ENCODE peak calls at places on chromosome 6, in nine cellular contexts. V, T, B, Q, A, N, H, S and E are unnamed samples.

GRCh38 chr6:107658920-107659879 is 164.9 kb downstream of the SCML4 start:
- DNase-seq in V (no peak), T (no peak), B (no peak), Q (no peak), A (no peak), N (no peak), H (no peak), S (no peak), E (peak)

GRCh38 chr6:106279179-106279578 is 46.4 kb downstream of the ATG5 start:
- DNase-seq in V (no peak), T (no peak), B (no peak), Q (no peak), A (no peak), N (no peak), H (no peak), S (no peak), E (no peak)

GRCh38 chr6:114581293-114581692 is 238.5 kb upstream of the HS3ST5 start:
- DNase-seq in V (no peak), T (no peak), B (no peak), Q (no peak), A (no peak), N (no peak), H (no peak), S (no peak), E (no peak)

GRCh38 chr6:14129572-14129971 is 12.0 kb downstream of the CD83 start:
- DNase-seq in V (no peak), T (peak), B (no peak), Q (peak), A (no peak), N (peak), H (peak), S (no peak), E (peak)

GRCh38 chr6:37137201-37137880 is 32.6 kb upstream of the PIM1 start:
- DNase-seq in V (peak), T (peak), B (peak), Q (peak), A (no peak), N (no peak), H (no peak), S (no peak), E (no peak)

GRCh38 chr6:34484899-34485298 is 19.0 kb downstream of the PACSIN1 start:
- DNase-seq in V (peak), T (peak), B (no peak), Q (peak), A (no peak), N (no peak), H (no peak), S (peak), E (peak)

GRCh38 chr6:47483516-47483852 is 5.9 kb downstream of the CD2AP start:
- DNase-seq in V (no peak), T (no peak), B (no peak), Q (no peak), A (no peak), N (no peak), H (no peak), S (no peak), E (no peak)

GRCh38 chr6:23533311-23533710 is 592.7 kb upstream of the NRSN1 start:
- DNase-seq in V (no peak), T (no peak), B (no peak), Q (no peak), A (no peak), N (no peak), H (no peak), S (no peak), E (no peak)

GRCh38 chr6:117545161-117545595 is 57.1 kb downstream of the GOPC start:
- DNase-seq in V (no peak), T (peak), B (no peak), Q (no peak), A (no peak), N (no peak), H (no peak), S (no peak), E (no peak)

GRCh38 chr6:3068329-3069223 is at the start of gene RIPK1:
- DNase-seq in V (peak), T (peak), B (peak), Q (peak), A (peak), N (peak), H (peak), S (peak), E (peak)

GRCh38 chr6:154921482-154921881 is 73.6 kb upstream of the TIAM2 start:
- DNase-seq in V (peak), T (no peak), B (no peak), Q (no peak), A (no peak), N (no peak), H (no peak), S (no peak), E (peak)